ENCODE peak calls at places on chromosomes 3 and 15, in six cellular contexts. M is heart right ventricle, K is MM.1S, Y is A673, B is testis, A is GM12878. H is an unnamed sample. For H3K27me3, the result is how much of the 10 kb centered on the place peaks cover.

GRCh38 chr3:123597561-123597960 is 12.7 kb upstream of the HACD2 start:
- DNase-seq in A (no peak), Y (no peak), M (no peak), B (no peak), K (no peak), H (no peak)

GRCh38 chr15:41934843-41935242 is 37.5 kb downstream of the EHD4 start:
- DNase-seq in M (no peak), Y (peak), K (no peak), A (no peak), B (no peak), H (peak)

GRCh38 chr15:66789029-66790025 is 87.3 kb downstream of the SMAD6 start:
- DNase-seq in A (no peak), B (peak), K (no peak), M (no peak), Y (peak), H (no peak)

GRCh38 chr3:23239181-23240068 is 36.3 kb downstream of the UBE2E2 start:
- DNase-seq in Y (no peak), M (no peak), K (no peak), B (no peak), A (no peak), H (no peak)

GRCh38 chr3:55686720-55687254 is 199.7 kb upstream of the WNT5A start:
- DNase-seq in K (no peak), B (no peak), M (no peak), A (no peak), Y (no peak), H (no peak)

GRCh38 chr3:111796566-111796965 is 62.5 kb upstream of the PHLDB2 start:
- DNase-seq in B (no peak), K (no peak), Y (no peak), M (no peak), A (no peak), H (no peak)

GRCh38 chr15:28921925-28922711 is 36.3 kb downstream of the APBA2 start:
- DNase-seq in B (no peak), K (no peak), Y (no peak), M (no peak), A (no peak), H (no peak)

GRCh38 chr3:151770941-151771340 is 37.2 kb downstream of the AADACL2 start:
- DNase-seq in M (peak), Y (no peak), K (no peak), A (no peak), B (peak), H (no peak)

GRCh38 chr3:150345021-150345538 is 63.0 kb upstream of the TSC22D2 start:
- DNase-seq in Y (no peak), K (no peak), A (no peak), M (no peak), B (no peak), H (no peak)

GRCh38 chr15:89494941-89495637 is 1.3 kb downstream of the RHCG start:
- DNase-seq in Y (peak), B (peak), K (peak), A (no peak), M (no peak), H (no peak)

GRCh38 chr3:150412599-150413069 is 4.5 kb downstream of the TSC22D2 start:
- DNase-seq in Y (no peak), M (no peak), A (no peak), B (no peak), K (peak), H (no peak)

GRCh38 chr3:126994661-126995161 is 11.8 kb downstream of the PLXNA1 start:
- DNase-seq in Y (peak), B (no peak), K (no peak), M (peak), A (no peak), H (no peak)

GRCh38 chr15:90099868-90100854 is 2.1 kb downstream of the IDH2 start:
- DNase-seq in Y (no peak), M (no peak), A (no peak), K (peak), B (no peak), H (no peak)

GRCh38 chr3:171390531-171390930 is 69.7 kb downstream of the TNIK start:
- DNase-seq in B (no peak), K (no peak), A (no peak), M (no peak), Y (no peak), H (no peak)

GRCh38 chr3:171432548-171432947 is 27.7 kb downstream of the TNIK start:
- DNase-seq in K (no peak), A (no peak), M (no peak), Y (peak), B (no peak), H (no peak)

GRCh38 chr3:88988906-88989305 is 118.5 kb upstream of the EPHA3 start:
- DNase-seq in B (no peak), A (no peak), Y (no peak), K (no peak), M (no peak), H (no peak)

GRCh38 chr3:162376761-162377160 is 880.2 kb downstream of the OTOL1 start:
- DNase-seq in M (no peak), B (no peak), K (no peak), Y (no peak), A (no peak), H (no peak)

GRCh38 chr3:111321786-111322185 is 220.2 kb upstream of the CD96 start:
- DNase-seq in A (no peak), Y (no peak), B (no peak), M (no peak), K (no peak), H (no peak)

DNA sequence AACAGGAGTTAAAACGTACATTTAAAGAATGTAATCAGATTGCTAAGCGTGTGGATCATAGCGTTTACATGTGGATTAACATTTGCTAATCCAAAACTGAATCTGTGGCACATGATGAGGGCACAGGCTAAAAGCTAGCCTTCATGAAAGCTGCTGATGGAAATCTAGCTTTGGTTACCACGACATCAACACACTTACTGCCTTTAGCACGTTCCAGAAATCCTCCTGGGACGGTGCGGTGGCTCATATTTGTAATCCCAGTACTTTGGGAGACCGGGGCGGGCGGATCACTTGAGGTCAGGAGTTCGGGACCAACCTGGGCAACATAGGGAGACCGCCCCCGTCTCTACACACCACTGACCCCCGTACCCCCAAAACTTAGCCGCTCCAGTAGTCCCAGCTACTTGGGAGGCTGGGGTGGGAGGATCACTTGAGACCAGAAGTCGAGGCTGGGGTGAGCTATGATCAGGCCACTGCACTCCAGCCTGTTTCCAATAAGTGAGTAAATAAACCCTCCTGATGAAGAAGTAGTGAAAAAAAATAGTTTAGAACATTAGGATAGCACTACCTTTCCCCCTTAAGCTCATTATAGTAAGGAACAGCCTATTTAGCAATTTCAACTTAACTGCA is 1.2 kb upstream of the PRTG start:
- DNase-seq in K (no peak), A (no peak), M (no peak), B (no peak), Y (no peak), H (no peak)
- H3K27me3 ChIP-seq in K (under half), A (under half), M (under half), B (under half), Y (half or more), H (under half)

DNA sequence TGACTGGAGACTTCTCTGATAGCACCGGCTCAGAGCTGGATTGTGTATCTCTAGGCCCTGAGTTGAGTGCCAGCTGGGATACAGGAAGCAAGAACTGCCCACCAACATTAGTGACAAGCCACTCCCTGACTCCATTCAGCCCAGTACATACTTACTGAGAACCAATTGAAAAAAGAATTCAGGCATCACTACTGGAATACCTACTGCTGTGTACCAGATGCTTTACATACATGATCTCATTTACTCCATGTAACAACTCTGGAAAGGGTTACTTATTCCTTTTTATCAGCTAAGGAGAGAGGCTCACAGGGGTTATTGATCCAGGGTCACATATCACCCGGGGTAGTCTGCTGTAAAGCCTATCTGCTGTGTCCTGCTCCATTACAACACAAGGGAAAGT is 1.3 kb upstream of the SYN2 start:
- DNase-seq in Y (no peak), M (no peak), A (no peak), B (no peak), K (no peak), H (no peak)
- H3K27ac ChIP-seq in Y (no peak), M (no peak), A (no peak), B (no peak), K (no peak), H (no peak)

GRCh38 chr3:50674349-50675178 is at the start of gene DOCK3:
- DNase-seq in B (peak), M (peak), K (peak), A (no peak), Y (peak), H (peak)

GRCh38 chr3:50676031-50676705 is 1.4 kb downstream of the DOCK3 start:
- DNase-seq in M (no peak), A (no peak), K (no peak), B (no peak), Y (no peak), H (no peak)

GRCh38 chr3:50675179-50676030 is 678 bp downstream of the DOCK3 start:
- DNase-seq in M (peak), K (peak), A (no peak), Y (no peak), B (peak), H (peak)

GRCh38 chr3:50672656-50673055 is 2.1 kb upstream of the DOCK3 start:
- DNase-seq in A (no peak), K (no peak), B (no peak), Y (no peak), M (no peak), H (no peak)

DNA sequence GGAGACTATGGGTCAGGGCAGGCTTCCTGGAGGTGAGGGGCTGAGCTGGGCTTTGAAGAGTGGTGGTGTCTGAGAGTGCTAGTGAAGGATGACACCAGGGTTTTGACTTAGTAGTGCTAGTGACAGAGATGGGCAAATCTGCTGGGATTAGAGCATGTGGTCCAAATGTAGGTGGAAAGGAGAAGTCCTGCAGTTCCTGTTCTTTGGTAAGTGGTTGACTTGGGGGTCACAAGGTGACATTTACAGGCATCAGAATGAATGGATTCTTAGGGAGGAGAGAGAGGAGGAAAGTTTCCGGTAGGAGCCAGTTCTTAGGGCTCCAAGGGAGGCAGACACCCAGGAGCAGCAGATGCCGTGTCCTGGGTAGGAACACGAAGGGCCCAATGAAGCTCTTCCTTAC is 790 bp upstream of the DOCK3 start:
- DNase-seq in B (no peak), Y (no peak), A (no peak), M (no peak), K (no peak), H (no peak)
- H3K27me3 ChIP-seq in B (under half), Y (under half), A (under half), M (under half), K (under half), H (under half)

DNA sequence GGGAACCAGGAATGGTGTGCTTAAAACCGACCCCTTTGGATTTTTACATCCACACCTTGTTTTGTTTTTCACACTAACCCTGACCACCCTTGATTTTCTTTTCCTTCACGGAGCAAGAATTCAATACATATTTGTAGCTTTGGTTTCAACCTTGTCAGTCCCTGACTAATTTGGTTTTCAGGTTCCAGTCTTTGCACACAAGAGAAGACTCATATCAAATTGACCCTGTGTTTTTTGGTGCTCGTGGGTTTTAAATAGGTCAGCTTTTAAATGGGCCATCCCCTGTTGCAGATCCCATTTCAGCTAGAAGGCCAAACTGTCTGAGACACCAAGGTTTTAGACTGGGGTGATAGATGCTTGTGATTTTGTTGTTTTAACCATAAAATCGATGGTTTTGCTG is 26.4 kb downstream of the ANP32A start:
- DNase-seq in K (no peak), Y (no peak), A (peak), M (no peak), B (no peak), H (no peak)
- H3K27ac ChIP-seq in K (no peak), Y (no peak), A (peak), M (peak), B (no peak), H (no peak)

DNA sequence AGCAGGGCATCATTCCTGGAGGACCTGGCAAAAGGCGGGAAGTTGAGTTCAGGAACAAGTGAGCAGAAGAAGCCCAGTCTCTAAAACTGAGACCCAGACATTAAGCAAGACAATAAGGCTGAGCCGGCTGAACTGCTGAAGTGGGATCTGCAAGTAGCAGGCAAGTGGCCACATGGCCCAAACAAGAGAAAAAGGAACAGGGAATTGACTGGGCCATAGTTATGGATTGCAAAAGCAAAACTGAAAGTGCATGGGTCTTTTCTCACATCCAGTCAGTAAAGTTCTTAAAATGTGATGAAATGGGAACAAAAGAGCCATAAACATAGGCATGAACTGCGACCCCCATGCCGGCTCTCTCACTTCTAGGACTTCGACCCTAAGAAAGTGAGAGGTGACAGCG is 101.2 kb downstream of the SCN11A start:
- DNase-seq in K (no peak), Y (no peak), A (no peak), B (no peak), M (no peak), H (no peak)
- H3K27me3 ChIP-seq in K (under half), Y (under half), A (under half), B (under half), M (under half), H (under half)

DNA sequence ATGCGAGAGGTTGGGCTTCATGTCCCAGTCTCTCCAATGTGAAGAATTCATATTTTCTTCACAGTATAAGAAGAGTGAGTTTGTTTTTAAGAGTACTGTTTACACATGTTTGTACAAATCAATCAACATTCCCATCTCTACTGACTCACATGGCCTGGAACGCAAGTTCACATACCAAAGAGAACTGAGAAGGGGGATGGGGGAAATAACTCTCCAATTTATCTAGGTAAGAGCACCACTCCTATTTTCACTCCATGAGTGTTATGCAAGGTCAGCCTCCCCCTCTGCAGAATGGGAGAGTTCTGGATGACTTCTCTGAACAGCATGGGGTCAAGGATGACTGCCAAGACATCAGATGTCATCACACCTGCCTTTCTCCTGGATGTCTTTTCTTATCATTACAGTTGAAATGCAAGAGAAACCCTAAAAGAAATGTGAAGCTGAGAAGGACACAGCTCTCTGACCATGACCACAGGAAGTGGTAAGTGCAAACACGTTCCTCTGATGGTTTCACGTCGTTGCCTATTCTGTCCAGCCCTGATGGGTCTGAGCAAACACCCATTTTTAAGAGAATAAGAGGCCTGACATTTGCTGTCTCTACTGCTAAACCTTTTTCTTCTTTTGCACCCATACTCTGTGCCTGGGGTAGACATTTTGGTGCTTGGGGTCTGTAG is 95.3 kb downstream of the SEMA6D start:
- DNase-seq in Y (no peak), M (no peak), A (peak), B (no peak), K (peak), H (no peak)
- H3K27ac ChIP-seq in Y (no peak), M (no peak), A (no peak), B (no peak), K (peak), H (no peak)

GRCh38 chr3:13258986-13259514 is 161.1 kb downstream of the NUP210 start:
- DNase-seq in K (no peak), M (no peak), Y (no peak), B (no peak), A (no peak), H (no peak)

GRCh38 chr3:13260259-13261103 is 159.6 kb downstream of the NUP210 start:
- DNase-seq in M (no peak), A (no peak), Y (no peak), K (no peak), B (peak), H (no peak)

GRCh38 chr3:13261104-13261800 is 158.9 kb downstream of the NUP210 start:
- DNase-seq in K (no peak), A (no peak), M (no peak), B (no peak), Y (no peak), H (no peak)

GRCh38 chr3:13258280-13258679 is 161.8 kb downstream of the NUP210 start:
- DNase-seq in Y (no peak), A (no peak), B (no peak), K (no peak), M (no peak), H (no peak)

GRCh38 chr3:13259831-13260230 is 160.3 kb downstream of the NUP210 start:
- DNase-seq in B (no peak), K (no peak), M (no peak), Y (no peak), A (no peak), H (no peak)
- H3K27me3 ChIP-seq in B (under half), K (under half), M (under half), Y (under half), A (under half), H (under half)

GRCh38 chr3:129598484-129598883 is 8.0 kb downstream of the PLXND1 start:
- DNase-seq in K (no peak), A (no peak), M (no peak), B (no peak), Y (no peak), H (no peak)

GRCh38 chr3:129600348-129600747 is 6.1 kb downstream of the PLXND1 start:
- DNase-seq in Y (no peak), K (no peak), M (no peak), B (no peak), A (no peak), H (no peak)

GRCh38 chr3:129599607-129600006 is 6.9 kb downstream of the PLXND1 start:
- DNase-seq in K (no peak), B (no peak), A (no peak), Y (peak), M (no peak), H (no peak)

GRCh38 chr3:129597792-129598381 is 8.6 kb downstream of the PLXND1 start:
- DNase-seq in A (no peak), M (no peak), K (no peak), B (no peak), Y (no peak), H (no peak)

DNA sequence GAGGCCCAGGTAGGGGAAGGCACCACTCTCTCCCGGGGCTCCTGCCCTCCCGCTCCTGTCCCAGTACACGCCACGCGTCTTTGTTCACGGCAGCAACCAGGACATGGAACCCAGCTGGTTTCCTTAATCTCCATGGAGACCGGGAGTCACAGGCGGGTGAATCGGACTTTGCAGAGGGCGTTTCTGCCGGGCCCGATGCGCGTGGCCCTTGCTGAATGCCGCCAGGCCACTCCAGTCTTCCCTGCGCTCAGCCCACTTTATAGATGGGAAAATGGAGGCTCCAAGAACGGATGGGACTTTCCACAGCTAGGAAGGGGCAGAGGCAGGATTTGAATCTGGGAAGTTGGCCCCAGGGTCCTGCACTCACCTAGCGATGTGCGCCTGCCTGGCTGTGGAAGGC is 7.4 kb downstream of the PLXND1 start:
- DNase-seq in A (no peak), K (no peak), B (no peak), M (no peak), Y (no peak), H (no peak)
- H3K27ac ChIP-seq in A (no peak), K (no peak), B (no peak), M (peak), Y (no peak), H (no peak)

H was measured in CD8-positive, alpha-beta memory T cell.